ENCODE peak calls at places on chromosomes 6 and 20, in five cellular contexts. Y is prostate gland; A is lower lobe of right lung; W is neural progenitor cell; G is CD8-positive, alpha-beta memory T cell. U is an unnamed sample. For H3K4me1 and H3K9me3, the result is how much of the 10 kb centered on the place peaks cover.

GRCh38 chr6:46279874-46280273 is 109.1 kb upstream of the ENPP5 start:
- DNase-seq in Y (no peak), A (no peak), W (no peak), G (no peak), U (no peak)

GRCh38 chr20:17083738-17084137 is 143.1 kb upstream of the PCSK2 start:
- DNase-seq in Y (no peak), A (no peak), W (peak), G (no peak), U (no peak)

GRCh38 chr20:40563296-40563950 is 125.6 kb downstream of the MAFB start:
- DNase-seq in Y (peak), A (peak), W (no peak), G (no peak), U (no peak)

GRCh38 chr20:50020283-50020682 is 37.5 kb downstream of the SNAI1 start:
- DNase-seq in Y (no peak), A (no peak), W (no peak), G (no peak), U (no peak)

GRCh38 chr20:61609461-61609860 is 357.4 kb downstream of the CDH4 start:
- DNase-seq in Y (no peak), A (peak), W (no peak), G (no peak), U (no peak)

GRCh38 chr6:151765444-151765886 is 42.0 kb upstream of the ESR1 start:
- DNase-seq in Y (peak), A (no peak), W (peak), G (peak), U (peak)

GRCh38 chr6:30740540-30740870 is 2.0 kb downstream of the FLOT1 start:
- DNase-seq in Y (no peak), A (no peak), W (no peak), G (no peak), U (no peak)

GRCh38 chr6:97292671-97293070 is 9.7 kb upstream of the MMS22L start:
- DNase-seq in Y (no peak), A (no peak), W (no peak), G (no peak), U (no peak)

GRCh38 chr6:13712485-13712990 is 903 bp upstream of the RANBP9 start:
- DNase-seq in Y (no peak), A (no peak), W (no peak), G (no peak), U (no peak)

GRCh38 chr20:31517373-31517772 is 3.1 kb downstream of the HM13 start:
- DNase-seq in Y (peak), A (no peak), W (peak), G (no peak), U (no peak)

GRCh38 chr6:41740366-41741162 is 5.2 kb upstream of the TFEB start:
- DNase-seq in Y (no peak), A (peak), W (no peak), G (no peak), U (no peak)

GRCh38 chr6:146312606-146313005 is 231.0 kb upstream of the RAB32 start:
- DNase-seq in Y (no peak), A (no peak), W (no peak), G (no peak), U (no peak)

GRCh38 chr6:168280020-168280898 is 39.3 kb downstream of the DACT2 start:
- DNase-seq in Y (no peak), A (no peak), W (no peak), G (no peak), U (no peak)

GRCh38 chr6:125789576-125790402 is 971 bp upstream of the NCOA7 start:
- DNase-seq in Y (peak), A (peak), W (peak), G (peak), U (peak)

GRCh38 chr20:650954-651353 is 2.0 kb downstream of the SRXN1 start:
- DNase-seq in Y (no peak), A (no peak), W (no peak), G (no peak), U (no peak)

GRCh38 chr20:10379761-10380160 is 54.3 kb downstream of the MKKS start:
- DNase-seq in Y (no peak), A (no peak), W (no peak), G (no peak), U (no peak)

GRCh38 chr20:19368351-19368750 is 155.9 kb downstream of the SLC24A3 start:
- DNase-seq in Y (no peak), A (no peak), W (no peak), G (no peak), U (no peak)

GRCh38 chr6:139605350-139605749 is 230.9 kb upstream of the CITED2 start:
- DNase-seq in Y (no peak), A (no peak), W (no peak), G (no peak), U (no peak)

GRCh38 chr6:146598785-146599405 is at the start of gene ADGB:
- DNase-seq in Y (no peak), A (peak), W (peak), G (no peak), U (no peak)

GRCh38 chr6:32830017-32830416 is 8.5 kb downstream of the TAP2 start:
- DNase-seq in Y (no peak), A (no peak), W (no peak), G (no peak), U (no peak)
- H3K4me1 ChIP-seq in Y (under half), A (under half), W (under half), G (under half), U (under half)

GRCh38 chr20:58531657-58532056 is 16.5 kb upstream of the APCDD1L start:
- DNase-seq in Y (no peak), A (no peak), W (no peak), G (no peak), U (no peak)
- H3K9me3 ChIP-seq in Y (under half), A (under half), W (under half), G (under half), U (under half)

GRCh38 chr20:63884506-63885263 is 10.2 kb upstream of the DNAJC5 start:
- DNase-seq in Y (peak), A (no peak), W (no peak), G (no peak), U (no peak)
- H3K4me1 ChIP-seq in Y (under half), A (under half), W (under half), G (under half), U (under half)

DNA sequence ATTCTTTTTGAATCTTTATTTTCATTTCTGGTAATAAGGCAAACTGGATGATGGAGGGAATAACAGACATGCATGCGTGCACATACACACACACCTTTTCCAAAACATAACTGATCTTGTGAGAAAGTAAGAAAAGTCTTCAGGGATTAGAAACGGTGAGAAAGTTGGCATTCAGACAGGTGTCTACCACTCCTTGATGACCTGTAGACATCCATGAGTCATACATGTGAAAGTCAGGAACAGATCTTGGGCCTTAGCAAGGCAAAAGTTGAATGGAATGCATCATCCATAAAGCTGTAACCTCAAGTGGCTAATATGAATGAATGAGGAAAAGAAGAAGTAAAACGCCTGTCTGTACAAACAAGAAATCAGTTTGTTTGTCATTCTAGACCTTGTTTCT is 97.3 kb downstream of the GRIK2 start:
- DNase-seq in Y (no peak), A (no peak), W (no peak), G (no peak), U (no peak)
- H3K9me3 ChIP-seq in Y (under half), A (under half), W (under half), G (under half), U (under half)

GRCh38 chr6:56804996-56805395 is 149.9 kb upstream of the BEND6 start:
- DNase-seq in Y (no peak), A (no peak), W (no peak), G (no peak), U (no peak)
- H3K4me1 ChIP-seq in Y (under half), A (under half), W (half or more), G (under half), U (under half)

DNA sequence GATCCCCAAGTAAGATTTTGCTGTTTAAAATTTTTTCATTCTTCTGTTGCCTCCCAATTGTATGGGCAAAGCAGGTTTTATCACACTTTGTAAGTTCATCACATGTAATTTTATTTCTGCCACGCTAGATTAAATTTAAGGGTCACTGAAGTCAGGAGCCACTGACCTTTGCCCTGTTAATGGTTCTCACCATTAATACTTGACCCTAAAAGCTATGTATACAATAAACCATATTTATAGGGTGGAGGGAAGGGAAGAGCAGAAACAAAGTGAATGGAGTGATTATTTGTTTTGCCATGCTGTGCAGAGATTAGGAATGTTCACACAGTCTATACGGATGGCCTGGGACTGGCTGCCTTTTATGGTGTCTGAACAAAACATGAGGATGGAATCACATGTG is 186.7 kb downstream of the BMP2 start:
- DNase-seq in Y (no peak), A (no peak), W (no peak), G (no peak), U (no peak)
- H3K9me3 ChIP-seq in Y (under half), A (under half), W (under half), G (under half), U (under half)

DNA sequence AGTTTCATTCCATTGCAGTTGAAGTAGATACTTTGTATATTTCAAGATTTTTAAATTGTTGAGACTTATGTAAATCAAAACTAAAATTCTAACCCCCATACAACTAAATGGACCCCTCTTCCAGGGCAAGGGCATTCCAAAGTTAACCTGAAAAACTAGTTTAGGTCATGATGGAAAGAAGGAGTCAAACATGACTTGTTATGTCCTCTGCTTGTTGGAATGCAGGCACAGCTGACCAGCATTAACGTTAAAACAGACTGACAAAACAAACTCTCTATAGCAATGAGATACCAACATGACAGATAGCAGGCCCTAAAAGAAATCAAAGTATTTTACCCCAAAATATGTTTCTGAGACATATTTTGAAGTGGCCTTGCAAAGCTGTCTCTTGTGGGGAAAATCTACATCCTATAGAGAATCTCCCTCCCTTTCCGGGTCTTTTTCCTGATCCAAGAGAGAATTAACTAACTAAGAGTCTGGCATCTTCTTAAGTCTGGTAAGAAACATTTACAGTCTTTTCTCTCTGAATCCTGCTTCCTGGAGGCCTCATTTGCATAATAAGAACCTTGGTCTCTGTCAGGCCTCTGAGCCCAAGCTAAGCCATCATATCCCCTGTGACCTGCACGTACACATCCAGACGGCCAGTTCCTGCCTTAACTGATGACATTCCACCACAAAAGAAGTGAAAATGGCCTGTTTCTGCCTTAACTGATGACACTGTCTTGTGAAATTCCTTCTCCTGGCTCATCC is 124.3 kb upstream of the ATXN1 start:
- DNase-seq in Y (no peak), A (no peak), W (no peak), G (no peak), U (no peak)
- H3K4me1 ChIP-seq in Y (under half), A (under half), W (under half), G (under half), U (under half)

DNA sequence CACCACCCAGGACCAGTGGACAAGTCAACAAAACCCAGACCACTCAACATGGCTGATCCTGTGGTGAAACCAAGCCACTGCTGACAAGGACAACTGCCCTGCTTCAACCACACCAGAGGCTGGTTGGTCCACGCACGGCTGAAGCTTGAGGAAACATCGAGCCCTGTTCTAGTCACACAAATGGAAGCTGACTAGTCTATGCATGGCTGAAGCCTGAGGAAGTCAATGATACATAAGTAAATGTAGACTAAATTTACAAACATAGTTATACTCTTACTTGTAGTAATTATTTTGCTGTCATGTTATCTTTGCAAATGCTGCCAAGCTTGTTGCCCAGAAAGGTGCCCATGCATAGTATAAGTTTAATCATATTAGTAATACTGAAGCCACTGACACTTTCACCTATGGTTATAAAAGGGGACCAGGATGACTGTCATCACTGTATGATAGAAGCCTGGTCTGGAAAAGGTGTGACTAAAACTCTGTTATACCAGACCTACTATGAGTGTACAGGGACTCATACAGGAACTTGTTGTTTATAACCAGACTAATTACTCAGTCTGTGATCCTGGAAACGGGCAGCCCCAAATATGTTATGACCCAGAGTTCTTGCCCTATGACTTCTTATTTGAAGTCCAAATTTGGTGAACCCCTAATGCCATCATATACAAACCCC is 5.6 kb downstream of the IL22RA2 start:
- DNase-seq in Y (no peak), A (no peak), W (no peak), G (no peak), U (no peak)
- H3K9me3 ChIP-seq in Y (under half), A (under half), W (under half), G (under half), U (under half)

GRCh38 chr6:7170117-7170732 is 62.5 kb downstream of the RREB1 start:
- DNase-seq in Y (no peak), A (no peak), W (no peak), G (no peak), U (no peak)
- H3K4me1 ChIP-seq in Y (under half), A (half or more), W (under half), G (under half), U (under half)